ENCODE peak calls at places on chromosomes 1 and 21, in ten cellular contexts. One of them, this sample, is unnamed.
A peak's percentile ranks its signal among the peaks of the same experiment; 100 is the strongest.

GRCh38 chr1:21866629-21867009 is 54.6 kb downstream of the LDLRAD2 start:
- DNase-seq in Peyer's patch: no peak
- DNase-seq in IMR-90: no peak
- DNase-seq in gastrocnemius medialis: no peak
- DNase-seq in stomach: no peak
- DNase-seq in right lobe of liver: no peak
- DNase-seq in spleen: no peak
- DNase-seq in tibial nerve: no peak
- DNase-seq in A549: no peak
- DNase-seq in transverse colon: no peak
- DNase-seq in this sample: no peak

GRCh38 chr1:246544001-246544400 is 22.1 kb downstream of the TFB2M start:
- DNase-seq in tibial nerve: no peak
- DNase-seq in transverse colon: no peak
- DNase-seq in spleen: no peak
- DNase-seq in stomach: no peak
- DNase-seq in A549: no peak
- DNase-seq in right lobe of liver: no peak
- DNase-seq in IMR-90: no peak
- DNase-seq in Peyer's patch: no peak
- DNase-seq in gastrocnemius medialis: no peak
- DNase-seq in this sample: no peak

GRCh38 chr21:38741976-38742309 is 63.8 kb upstream of the ETS2 start:
- DNase-seq in transverse colon: no peak
- DNase-seq in Peyer's patch: no peak
- DNase-seq in tibial nerve: no peak
- DNase-seq in A549: no peak
- DNase-seq in right lobe of liver: no peak
- DNase-seq in spleen: no peak
- DNase-seq in stomach: no peak
- DNase-seq in gastrocnemius medialis: no peak
- DNase-seq in IMR-90: no peak
- DNase-seq in this sample: no peak

GRCh38 chr1:20788489-20788795 is 1.3 kb upstream of the HP1BP3 start:
- DNase-seq in spleen: no peak
- DNase-seq in transverse colon: no peak
- DNase-seq in tibial nerve: no peak
- DNase-seq in Peyer's patch: no peak
- DNase-seq in right lobe of liver: no peak
- DNase-seq in A549: no peak
- DNase-seq in gastrocnemius medialis: no peak
- DNase-seq in stomach: no peak
- DNase-seq in IMR-90: no peak
- DNase-seq in this sample: no peak

GRCh38 chr1:2132222-2133038 is 62.1 kb downstream of the FAAP20 start:
- DNase-seq in right lobe of liver: peak; percentile 59
- DNase-seq in transverse colon: peak; percentile 38
- DNase-seq in Peyer's patch: no peak
- DNase-seq in tibial nerve: peak; percentile 25
- DNase-seq in gastrocnemius medialis: no peak
- DNase-seq in A549: no peak
- DNase-seq in spleen: peak; percentile 84
- DNase-seq in IMR-90: peak; percentile 85
- DNase-seq in stomach: no peak
- DNase-seq in this sample: peak; percentile 51

GRCh38 chr1:20342294-20343148 is 51.8 kb downstream of the VWA5B1 start:
- DNase-seq in Peyer's patch: no peak
- DNase-seq in IMR-90: no peak
- DNase-seq in spleen: peak; percentile 48
- DNase-seq in right lobe of liver: no peak
- DNase-seq in A549: no peak
- DNase-seq in stomach: no peak
- DNase-seq in tibial nerve: no peak
- DNase-seq in transverse colon: no peak
- DNase-seq in gastrocnemius medialis: no peak
- DNase-seq in this sample: no peak

GRCh38 chr21:26169061-26169610 is 1.4 kb downstream of the APP start:
- DNase-seq in transverse colon: peak; percentile 49
- DNase-seq in spleen: no peak
- DNase-seq in A549: peak; percentile 43
- DNase-seq in stomach: peak; percentile 51
- DNase-seq in right lobe of liver: no peak
- DNase-seq in gastrocnemius medialis: no peak
- DNase-seq in Peyer's patch: no peak
- DNase-seq in IMR-90: peak; percentile 71
- DNase-seq in tibial nerve: peak; percentile 39
- DNase-seq in this sample: peak; percentile 46

GRCh38 chr1:56061824-56062223 is 517.5 kb downstream of the PLPP3 start:
- DNase-seq in A549: no peak
- DNase-seq in transverse colon: no peak
- DNase-seq in right lobe of liver: no peak
- DNase-seq in gastrocnemius medialis: no peak
- DNase-seq in tibial nerve: no peak
- DNase-seq in spleen: no peak
- DNase-seq in IMR-90: no peak
- DNase-seq in stomach: no peak
- DNase-seq in Peyer's patch: no peak
- DNase-seq in this sample: no peak

GRCh38 chr1:153771841-153772593 is 3.2 kb upstream of the SLC27A3 start:
- DNase-seq in gastrocnemius medialis: no peak
- DNase-seq in right lobe of liver: no peak
- DNase-seq in IMR-90: no peak
- DNase-seq in spleen: peak; percentile 72
- DNase-seq in Peyer's patch: no peak
- DNase-seq in transverse colon: no peak
- DNase-seq in tibial nerve: no peak
- DNase-seq in A549: peak; percentile 37
- DNase-seq in stomach: no peak
- DNase-seq in this sample: no peak

GRCh38 chr1:36432616-36433015 is 17.6 kb downstream of the OSCP1 start:
- DNase-seq in transverse colon: no peak
- DNase-seq in right lobe of liver: no peak
- DNase-seq in stomach: peak; percentile 44
- DNase-seq in A549: no peak
- DNase-seq in tibial nerve: no peak
- DNase-seq in Peyer's patch: no peak
- DNase-seq in gastrocnemius medialis: no peak
- DNase-seq in IMR-90: no peak
- DNase-seq in spleen: no peak
- DNase-seq in this sample: no peak

GRCh38 chr1:39509360-39510009 is 18.0 kb downstream of the BMP8A start:
- DNase-seq in gastrocnemius medialis: no peak
- DNase-seq in right lobe of liver: no peak
- DNase-seq in A549: no peak
- DNase-seq in IMR-90: peak; percentile 38
- DNase-seq in tibial nerve: no peak
- DNase-seq in Peyer's patch: peak; percentile 44
- DNase-seq in stomach: no peak
- DNase-seq in transverse colon: peak; percentile 71
- DNase-seq in spleen: peak; percentile 88
- DNase-seq in this sample: peak; percentile 63

DNA sequence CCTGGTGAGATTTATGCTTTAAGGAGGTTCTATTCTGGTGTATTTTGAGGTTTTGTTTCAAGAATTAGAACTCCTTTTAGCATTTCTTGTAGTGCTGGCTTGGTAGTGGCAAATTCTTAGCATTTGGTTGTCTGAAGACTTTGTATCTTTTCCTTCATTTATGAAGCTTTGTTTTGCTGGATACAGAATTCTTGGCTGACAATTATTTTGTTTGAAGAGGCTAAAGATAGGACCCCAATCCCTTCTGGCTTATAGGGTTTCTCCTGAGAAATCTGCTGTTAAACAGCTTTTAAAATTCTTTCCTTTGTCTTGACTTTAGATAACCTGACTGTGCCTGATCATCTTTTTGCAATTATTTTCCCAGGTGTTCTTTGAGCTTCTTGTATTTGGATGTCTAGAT is 58.6 kb downstream of the GPR137B start:
- DNase-seq in spleen: no peak
- DNase-seq in transverse colon: no peak
- DNase-seq in stomach: no peak
- DNase-seq in A549: no peak
- DNase-seq in right lobe of liver: no peak
- DNase-seq in IMR-90: no peak
- DNase-seq in tibial nerve: no peak
- DNase-seq in Peyer's patch: no peak
- DNase-seq in gastrocnemius medialis: no peak
- DNase-seq in this sample: no peak
- TF ChIP-seq POLR2A in spleen: no peak
- TF ChIP-seq POLR2A in transverse colon: no peak
- TF ChIP-seq POLR2A in stomach: no peak
- TF ChIP-seq POLR2A in A549: no peak
- TF ChIP-seq POLR2A in right lobe of liver: no peak
- TF ChIP-seq POLR2A in IMR-90: no peak
- TF ChIP-seq POLR2A in tibial nerve: no peak
- TF ChIP-seq POLR2A in Peyer's patch: no peak
- TF ChIP-seq POLR2A in gastrocnemius medialis: no peak
- TF ChIP-seq POLR2A in this sample: no peak

DNA sequence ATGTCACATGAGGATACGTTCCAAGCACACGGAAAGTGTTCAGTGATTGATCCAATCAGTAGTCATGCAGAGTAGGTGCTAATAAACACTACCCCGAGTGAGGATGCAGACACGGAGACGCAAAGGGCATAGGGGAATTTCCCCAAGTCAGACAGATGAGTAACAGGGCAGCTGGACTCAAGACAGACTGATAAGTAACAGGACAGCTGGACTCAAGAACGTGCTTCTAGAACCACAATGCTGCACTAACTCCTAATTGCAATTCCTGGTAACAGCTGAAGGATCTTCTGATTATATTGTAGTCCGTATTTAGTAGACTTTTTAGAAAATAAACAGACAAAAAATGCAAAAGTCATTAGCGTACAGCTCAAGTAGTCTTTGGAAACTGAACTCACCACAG is 1.9 kb upstream of the OR2T10 start:
- DNase-seq in IMR-90: no peak
- DNase-seq in transverse colon: no peak
- DNase-seq in gastrocnemius medialis: no peak
- DNase-seq in A549: no peak
- DNase-seq in tibial nerve: no peak
- DNase-seq in right lobe of liver: no peak
- DNase-seq in Peyer's patch: no peak
- DNase-seq in spleen: no peak
- DNase-seq in stomach: no peak
- DNase-seq in this sample: no peak
- H3K9me3 ChIP-seq in IMR-90: no peaks in the 10 kb centered on the region
- H3K9me3 ChIP-seq in transverse colon: no peaks in the 10 kb centered on the region
- H3K9me3 ChIP-seq in gastrocnemius medialis: no peaks in the 10 kb centered on the region
- H3K9me3 ChIP-seq in A549: no peaks in the 10 kb centered on the region
- H3K9me3 ChIP-seq in tibial nerve: no peaks in the 10 kb centered on the region
- H3K9me3 ChIP-seq in right lobe of liver: no peaks in the 10 kb centered on the region
- H3K9me3 ChIP-seq in Peyer's patch: no peaks in the 10 kb centered on the region
- H3K9me3 ChIP-seq in spleen: no peaks in the 10 kb centered on the region
- H3K9me3 ChIP-seq in stomach: no peaks in the 10 kb centered on the region
- H3K9me3 ChIP-seq in this sample: no peaks in the 10 kb centered on the region

GRCh38 chr21:44088401-44088780 is 18.8 kb upstream of the PWP2 start:
- DNase-seq in tibial nerve: no peak
- DNase-seq in stomach: peak; percentile 10
- DNase-seq in gastrocnemius medialis: no peak
- DNase-seq in transverse colon: peak; percentile 83
- DNase-seq in right lobe of liver: no peak
- DNase-seq in A549: no peak
- DNase-seq in spleen: no peak
- DNase-seq in Peyer's patch: peak; percentile 88
- DNase-seq in IMR-90: no peak
- DNase-seq in this sample: no peak

GRCh38 chr21:44085491-44086321 is 21.5 kb upstream of the PWP2 start:
- DNase-seq in Peyer's patch: no peak
- DNase-seq in transverse colon: no peak
- DNase-seq in gastrocnemius medialis: no peak
- DNase-seq in tibial nerve: no peak
- DNase-seq in A549: no peak
- DNase-seq in spleen: no peak
- DNase-seq in right lobe of liver: no peak
- DNase-seq in IMR-90: no peak
- DNase-seq in stomach: peak; percentile 33
- DNase-seq in this sample: no peak

GRCh38 chr21:44084496-44085241 is 22.5 kb upstream of the PWP2 start:
- DNase-seq in tibial nerve: no peak
- DNase-seq in Peyer's patch: no peak
- DNase-seq in spleen: no peak
- DNase-seq in transverse colon: no peak
- DNase-seq in stomach: peak; percentile 17
- DNase-seq in IMR-90: no peak
- DNase-seq in A549: no peak
- DNase-seq in gastrocnemius medialis: no peak
- DNase-seq in right lobe of liver: no peak
- DNase-seq in this sample: peak; percentile 16

GRCh38 chr21:44087426-44088400 is 19.5 kb upstream of the PWP2 start:
- DNase-seq in right lobe of liver: no peak
- DNase-seq in stomach: peak; percentile 25
- DNase-seq in transverse colon: no peak
- DNase-seq in A549: no peak
- DNase-seq in IMR-90: no peak
- DNase-seq in tibial nerve: no peak
- DNase-seq in Peyer's patch: peak; percentile 51
- DNase-seq in spleen: peak; percentile 82
- DNase-seq in gastrocnemius medialis: no peak
- DNase-seq in this sample: no peak

DNA sequence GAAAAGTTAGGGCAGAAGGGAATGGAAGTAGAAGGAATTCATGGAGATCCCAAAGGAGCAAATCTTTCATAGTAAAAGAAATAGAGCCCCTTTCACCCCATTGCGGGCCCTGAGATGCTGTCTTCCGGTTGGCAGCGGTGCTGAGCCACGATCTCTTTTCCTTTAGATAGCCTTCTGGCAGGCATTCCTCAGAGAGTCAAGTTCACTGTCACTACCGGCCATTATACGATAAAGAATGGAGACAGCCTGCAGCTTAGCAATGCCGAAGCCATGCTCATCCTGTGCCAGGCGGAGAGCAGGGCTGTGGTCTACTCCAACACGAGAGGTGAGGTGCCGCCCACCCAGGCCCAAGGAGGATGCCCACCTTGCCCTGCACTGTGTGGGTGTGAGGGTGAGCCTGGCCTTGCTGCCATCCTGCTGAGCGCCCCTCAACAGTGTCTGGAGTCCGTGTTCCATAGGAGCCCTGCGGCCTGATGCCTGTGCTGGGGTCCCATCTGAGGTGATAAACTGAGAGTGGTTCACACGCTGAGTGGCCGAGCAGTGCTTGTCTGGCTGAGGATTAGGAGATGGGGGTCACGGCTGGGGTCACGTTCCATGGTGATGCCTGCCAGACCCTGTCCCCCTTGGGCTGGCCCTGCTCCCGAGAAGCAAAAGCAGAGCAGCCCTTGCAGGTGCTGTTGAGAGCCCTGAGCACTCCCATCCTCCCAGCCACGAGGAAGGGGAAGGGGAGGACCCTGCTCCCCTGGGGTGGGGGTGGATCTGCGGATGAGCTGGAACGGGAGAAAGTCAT is 20.4 kb upstream of the PWP2 start:
- DNase-seq in Peyer's patch: no peak
- DNase-seq in IMR-90: no peak
- DNase-seq in A549: no peak
- DNase-seq in stomach: peak; percentile 24
- DNase-seq in transverse colon: no peak
- DNase-seq in tibial nerve: no peak
- DNase-seq in gastrocnemius medialis: no peak
- DNase-seq in spleen: no peak
- DNase-seq in right lobe of liver: no peak
- DNase-seq in this sample: peak; percentile 16
- TF ChIP-seq POLR2A in Peyer's patch: no peak
- TF ChIP-seq POLR2A in IMR-90: no peak
- TF ChIP-seq POLR2A in A549: no peak
- TF ChIP-seq POLR2A in stomach: no peak
- TF ChIP-seq POLR2A in transverse colon: no peak
- TF ChIP-seq POLR2A in tibial nerve: no peak
- TF ChIP-seq POLR2A in gastrocnemius medialis: no peak
- TF ChIP-seq POLR2A in spleen: no peak
- TF ChIP-seq POLR2A in right lobe of liver: no peak
- TF ChIP-seq POLR2A in this sample: no peak

GRCh38 chr1:227587968-227588367 is 24.6 kb downstream of the ZNF678 start:
- DNase-seq in gastrocnemius medialis: no peak
- DNase-seq in spleen: no peak
- DNase-seq in IMR-90: no peak
- DNase-seq in tibial nerve: no peak
- DNase-seq in stomach: no peak
- DNase-seq in A549: no peak
- DNase-seq in right lobe of liver: no peak
- DNase-seq in Peyer's patch: no peak
- DNase-seq in transverse colon: no peak
- DNase-seq in this sample: no peak
- H3K9me3 ChIP-seq in gastrocnemius medialis: no peaks in the 10 kb centered on the region
- H3K9me3 ChIP-seq in spleen: peaks cover 67% of the 10 kb centered on the region
- H3K9me3 ChIP-seq in IMR-90: peaks cover 8% of the 10 kb centered on the region
- H3K9me3 ChIP-seq in tibial nerve: no peaks in the 10 kb centered on the region
- H3K9me3 ChIP-seq in stomach: peaks cover 3% of the 10 kb centered on the region
- H3K9me3 ChIP-seq in A549: peaks cover 41% of the 10 kb centered on the region
- H3K9me3 ChIP-seq in right lobe of liver: no peaks in the 10 kb centered on the region
- H3K9me3 ChIP-seq in Peyer's patch: no peaks in the 10 kb centered on the region
- H3K9me3 ChIP-seq in transverse colon: peaks cover 20% of the 10 kb centered on the region
- H3K9me3 ChIP-seq in this sample: no peaks in the 10 kb centered on the region

This sample was measured in heart left ventricle.